ENCODE peak calls at places on chromosomes 4 and X, in six cellular contexts. Z is WTC11, J is left ventricle myocardium inferior, X is thoracic aorta, V is neural progenitor cell, F is GM13977. O is an unnamed sample.

GRCh38 chrX:64394874-64395567 is at the start of gene MTMR8:
- DNase-seq in Z (peak; percentile 82), J (peak; percentile 51), X (peak; percentile 18), V (peak; percentile 84), F (peak; percentile 71), O (peak; percentile 86)

GRCh38 chr4:167274346-167274745 is 40.1 kb upstream of the SPOCK3 start:
- DNase-seq in Z (no peak), J (no peak), X (no peak), V (no peak), F (no peak), O (no peak)

GRCh38 chr4:11480683-11481082 is 52.0 kb upstream of the HS3ST1 start:
- DNase-seq in Z (no peak), J (no peak), X (no peak), V (no peak), F (no peak), O (peak; percentile 51)

GRCh38 chr4:170339522-170339921 is 249.8 kb upstream of the AADAT start:
- DNase-seq in Z (no peak), J (no peak), X (no peak), V (no peak), F (no peak), O (no peak)

GRCh38 chr4:122992111-122992510 is 69.7 kb upstream of the NUDT6 start:
- DNase-seq in Z (no peak), J (no peak), X (no peak), V (no peak), F (no peak), O (no peak)

GRCh38 chr4:159545556-159545955 is 442.7 kb downstream of the RAPGEF2 start:
- DNase-seq in Z (no peak), J (no peak), X (no peak), V (no peak), F (no peak), O (no peak)

GRCh38 chr4:94507708-94508107 is 56.0 kb downstream of the PDLIM5 start:
- DNase-seq in Z (no peak), J (peak; percentile 37), X (no peak), V (no peak), F (no peak), O (peak; percentile 12)

GRCh38 chrX:24149346-24150050 is at the start of gene ZFX:
- DNase-seq in Z (peak; percentile 39), J (peak; percentile 70), X (no peak), V (peak; percentile 78), F (peak; percentile 66), O (peak; percentile 59)

GRCh38 chrX:114582264-114582632 is 1.6 kb upstream of the HTR2C start:
- DNase-seq in Z (no peak), J (no peak), X (no peak), V (peak; percentile 7), F (no peak), O (no peak)

GRCh38 chr4:124480061-124480460 is 232.5 kb downstream of the ANKRD50 start:
- DNase-seq in Z (no peak), J (no peak), X (no peak), V (no peak), F (no peak), O (no peak)

GRCh38 chr4:67500373-67500772 is 44.9 kb downstream of the CENPC start:
- DNase-seq in Z (no peak), J (no peak), X (no peak), V (no peak), F (no peak), O (no peak)

GRCh38 chr4:167233523-167234387 is 539 bp downstream of the SPOCK3 start:
- DNase-seq in Z (peak; percentile 28), J (no peak), X (no peak), V (peak; percentile 52), F (peak; percentile 37), O (peak; percentile 18)

GRCh38 chr4:2060578-2061207 is 1.6 kb downstream of the NAT8L start:
- DNase-seq in Z (peak; percentile 68), J (peak; percentile 10), X (no peak), V (peak; percentile 65), F (no peak), O (no peak)

GRCh38 chr4:167238226-167238625 is 3.9 kb upstream of the SPOCK3 start:
- DNase-seq in Z (no peak), J (no peak), X (no peak), V (no peak), F (no peak), O (no peak)

GRCh38 chr4:73690051-73690744 is 50.2 kb upstream of the CXCL8 start:
- DNase-seq in Z (no peak), J (no peak), X (no peak), V (no peak), F (no peak), O (no peak)

GRCh38 chrX:138886769-138887168 is 175.3 kb upstream of the FGF13 start:
- DNase-seq in Z (no peak), J (no peak), X (no peak), V (no peak), F (no peak), O (no peak)

GRCh38 chrX:22950278-22951266 is 49.2 kb upstream of the DDX53 start:
- DNase-seq in Z (no peak), J (no peak), X (no peak), V (no peak), F (no peak), O (no peak)

GRCh38 chrX:50952406-50952805 is 41.9 kb downstream of the BMP15 start:
- DNase-seq in Z (no peak), J (no peak), X (no peak), V (no peak), F (no peak), O (no peak)

GRCh38 chrX:119552508-119552907 is 12.7 kb downstream of the STEEP1 start:
- DNase-seq in Z (no peak), J (no peak), X (no peak), V (no peak), F (no peak), O (no peak)

GRCh38 chr4:145098675-145099037 is 545 bp downstream of the ABCE1 start:
- DNase-seq in Z (no peak), J (no peak), X (no peak), V (no peak), F (peak; percentile 37), O (peak; percentile 65)

GRCh38 chrX:48559636-48560035 is 14.6 kb upstream of the RBM3 start:
- DNase-seq in Z (no peak), J (no peak), X (no peak), V (no peak), F (no peak), O (no peak)

GRCh38 chrX:48558270-48558669 is 16.0 kb upstream of the RBM3 start:
- DNase-seq in Z (no peak), J (no peak), X (no peak), V (no peak), F (no peak), O (no peak)

GRCh38 chrX:48560056-48560455 is 14.2 kb upstream of the RBM3 start:
- DNase-seq in Z (no peak), J (no peak), X (no peak), V (no peak), F (no peak), O (no peak)

GRCh38 chrX:48560681-48561080 is 13.6 kb upstream of the RBM3 start:
- DNase-seq in Z (no peak), J (no peak), X (no peak), V (no peak), F (no peak), O (no peak)
- TF ChIP-seq CTCF in Z (no peak), J (no peak), X (no peak), V (no peak), F (no peak), O (no peak)

GRCh38 chrX:35076061-35076460 is 133.5 kb downstream of the FAM47B start:
- DNase-seq in Z (peak; percentile 9), J (no peak), X (no peak), V (peak; percentile 4), F (no peak), O (no peak)
- TF ChIP-seq CTCF in Z (no peak), J (no peak), X (no peak), V (no peak), F (no peak), O (no peak)

GRCh38 chr4:111630705-111631104 is 514.5 kb upstream of the FAM241A start:
- DNase-seq in Z (no peak), J (no peak), X (no peak), V (peak; percentile 43), F (no peak), O (no peak)
- TF ChIP-seq CTCF in Z (no peak), J (peak; percentile 37), X (no peak), V (peak; percentile 61), F (peak; percentile 10), O (no peak)

GRCh38 chr4:156227321-156227720 is 273.7 kb upstream of the CTSO start:
- DNase-seq in Z (no peak), J (no peak), X (no peak), V (no peak), F (no peak), O (no peak)
- TF ChIP-seq CTCF in Z (no peak), J (no peak), X (no peak), V (no peak), F (no peak), O (no peak)

DNA sequence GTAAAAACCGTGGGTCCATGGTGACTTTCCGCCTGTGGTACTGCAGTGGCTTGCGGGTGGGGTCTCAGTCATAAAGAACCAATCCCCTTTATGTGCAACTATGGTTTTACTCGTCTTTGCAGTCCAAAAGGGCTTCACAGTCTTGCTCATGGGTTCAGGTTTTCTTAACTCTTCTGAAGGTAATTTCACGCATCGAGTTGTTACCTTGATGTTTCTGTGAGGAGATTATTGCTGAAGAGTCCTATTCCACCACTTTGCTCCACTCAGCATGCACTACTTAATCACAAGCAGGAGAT is 41.5 kb downstream of the F8 start:
- DNase-seq in Z (no peak), J (no peak), X (no peak), V (no peak), F (no peak), O (no peak)
- TF ChIP-seq CTCF in Z (no peak), J (no peak), X (no peak), V (no peak), F (no peak), O (no peak)

DNA sequence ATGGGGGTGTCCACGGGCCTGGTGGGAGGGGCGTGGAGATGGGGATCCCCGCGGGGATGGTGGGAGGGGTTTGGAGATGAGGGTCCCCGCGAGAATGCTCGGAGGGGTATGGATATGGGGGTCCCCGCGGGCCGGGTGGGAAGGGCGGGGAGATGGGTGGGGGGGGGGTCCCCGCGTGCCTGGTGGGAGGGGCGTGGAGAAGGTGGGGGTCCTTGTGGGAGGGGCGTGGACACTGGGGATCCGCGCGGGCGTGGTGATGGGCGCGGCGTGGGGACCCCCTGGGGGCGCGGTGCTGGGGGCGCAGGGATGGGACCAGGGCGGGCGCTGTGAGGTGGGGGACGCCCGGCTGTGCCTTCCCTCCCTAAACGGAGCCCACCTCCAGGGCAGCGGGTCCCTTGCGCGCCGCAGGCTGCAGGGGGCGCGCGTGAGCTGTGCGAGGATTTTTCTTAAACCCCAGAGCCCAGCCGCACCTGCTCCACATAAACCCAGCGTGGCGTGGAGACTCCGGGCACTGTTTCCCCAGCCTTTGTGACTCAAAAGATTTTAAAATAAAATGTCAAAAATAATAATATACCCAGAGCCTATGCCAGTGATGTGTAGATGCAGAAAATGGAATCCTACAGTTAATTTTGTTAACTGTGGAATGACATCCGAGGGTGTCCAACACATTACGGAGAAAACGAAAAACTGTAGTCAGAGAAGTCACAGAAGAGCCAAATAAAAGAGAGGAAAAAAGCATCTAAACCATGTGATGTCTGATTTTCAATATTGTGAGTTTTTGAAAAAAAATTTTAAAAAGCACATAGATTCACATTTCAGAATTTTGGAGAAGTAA is 1.5 kb upstream of the ASMTL start:
- DNase-seq in Z (peak; percentile 93), J (peak; percentile 84), X (peak; percentile 41), V (peak; percentile 91), F (peak; percentile 82), O (peak; percentile 95)
- TF ChIP-seq CTCF in Z (peak; percentile 91), J (peak; percentile 98), X (peak; percentile 98), V (peak; percentile 94), F (peak; percentile 99), O (peak; percentile 96)

O was measured in activated CD8-positive, alpha-beta T cell treated with anti-CD3 and anti-CD28 coated beads for 36 hours.